ENCODE peak calls at places on chromosome 22, in eight cellular contexts. K, A, V, T, I, H, E and R are unnamed samples.

GRCh38 chr22:23495614-23496444 is 84.3 kb downstream of the IGLL1 start:
- DNase-seq in K (no peak), A (no peak), V (no peak), T (no peak), I (no peak), H (no peak), E (peak; percentile 22), R (no peak)

GRCh38 chr22:32839776-32840571 is 38.5 kb downstream of the TIMP3 start:
- DNase-seq in K (no peak), A (no peak), V (peak; percentile 93), T (no peak), I (no peak), H (no peak), E (no peak), R (peak; percentile 40)

GRCh38 chr22:39220897-39221850 is 23.6 kb downstream of the PDGFB start:
- DNase-seq in K (no peak), A (peak; percentile 14), V (peak; percentile 88), T (no peak), I (no peak), H (no peak), E (peak; percentile 51), R (peak; percentile 33)

GRCh38 chr22:48391820-48392219 is 1435.9 kb downstream of the BRD1 start:
- DNase-seq in K (no peak), A (no peak), V (no peak), T (no peak), I (no peak), H (no peak), E (peak; percentile 73), R (no peak)

GRCh38 chr22:38782402-38783094 is 11.4 kb downstream of the DNAL4 start:
- DNase-seq in K (no peak), A (peak; percentile 69), V (peak; percentile 51), T (no peak), I (no peak), H (no peak), E (peak; percentile 96), R (no peak)

GRCh38 chr22:23053051-23053707 is 17.1 kb upstream of the GNAZ start:
- DNase-seq in K (no peak), A (no peak), V (no peak), T (no peak), I (no peak), H (no peak), E (no peak), R (no peak)

GRCh38 chr22:43587574-43587973 is 175.8 kb downstream of the MPPED1 start:
- DNase-seq in K (no peak), A (no peak), V (no peak), T (no peak), I (no peak), H (no peak), E (no peak), R (no peak)

GRCh38 chr22:24146190-24146616 is 35.1 kb upstream of the SUSD2 start:
- DNase-seq in K (no peak), A (peak; percentile 80), V (peak; percentile 80), T (no peak), I (no peak), H (no peak), E (peak; percentile 95), R (peak; percentile 53)

GRCh38 chr22:30880847-30881246 is 87.7 kb downstream of the MORC2 start:
- DNase-seq in K (no peak), A (no peak), V (no peak), T (no peak), I (no peak), H (no peak), E (peak; percentile 38), R (no peak)

GRCh38 chr22:25113316-25113721 is 86.3 kb upstream of the CRYBB3 start:
- DNase-seq in K (no peak), A (no peak), V (no peak), T (no peak), I (no peak), H (no peak), E (no peak), R (no peak)

GRCh38 chr22:25051073-25051472 is 98.6 kb downstream of the KIAA1671 start:
- DNase-seq in K (no peak), A (no peak), V (no peak), T (no peak), I (no peak), H (no peak), E (peak; percentile 77), R (no peak)

GRCh38 chr22:26589367-26589844 is 526 bp downstream of the TPST2 start:
- DNase-seq in K (no peak), A (peak; percentile 37), V (no peak), T (no peak), I (peak; percentile 28), H (no peak), E (no peak), R (no peak)

GRCh38 chr22:22957090-22957489 is 69.5 kb downstream of the IGLL5 start:
- DNase-seq in K (no peak), A (no peak), V (no peak), T (no peak), I (no peak), H (no peak), E (peak; percentile 29), R (no peak)

GRCh38 chr22:21819183-21819770 is 48.2 kb downstream of the MAPK1 start:
- DNase-seq in K (no peak), A (no peak), V (no peak), T (no peak), I (no peak), H (no peak), E (peak; percentile 53), R (no peak)

GRCh38 chr22:17237031-17237668 is 17.9 kb upstream of the ADA2 start:
- DNase-seq in K (no peak), A (no peak), V (no peak), T (no peak), I (no peak), H (no peak), E (peak; percentile 13), R (no peak)

GRCh38 chr22:39351689-39352214 is 2.0 kb downstream of the SYNGR1 start:
- DNase-seq in K (no peak), A (peak; percentile 59), V (no peak), T (no peak), I (no peak), H (no peak), E (peak; percentile 93), R (no peak)

GRCh38 chr22:17888439-17888838 is 114.2 kb upstream of the BID start:
- DNase-seq in K (no peak), A (no peak), V (no peak), T (no peak), I (no peak), H (no peak), E (no peak), R (no peak)

GRCh38 chr22:20573176-20573829 is 65.9 kb downstream of the MED15 start:
- DNase-seq in K (no peak), A (no peak), V (peak; percentile 37), T (no peak), I (no peak), H (no peak), E (peak; percentile 57), R (no peak)

GRCh38 chr22:18121436-18122253 is 11.0 kb downstream of the TUBA8 start:
- DNase-seq in K (no peak), A (no peak), V (no peak), T (no peak), I (no peak), H (no peak), E (no peak), R (no peak)

GRCh38 chr22:44701824-44702478 is at the start of gene PRR5:
- DNase-seq in K (no peak), A (peak; percentile 93), V (peak; percentile 84), T (no peak), I (peak; percentile 66), H (no peak), E (peak; percentile 97), R (peak; percentile 57)

GRCh38 chr22:24737582-24737981 is 36.9 kb downstream of the PIWIL3 start:
- DNase-seq in K (no peak), A (no peak), V (no peak), T (no peak), I (no peak), H (no peak), E (no peak), R (no peak)

GRCh38 chr22:16958475-16958874 is 49.5 kb downstream of the GAB4 start:
- DNase-seq in K (no peak), A (no peak), V (no peak), T (no peak), I (no peak), H (no peak), E (peak; percentile 65), R (no peak)

GRCh38 chr22:28440517-28441366 is 238.9 kb downstream of the TTC28 start:
- DNase-seq in K (no peak), A (peak; percentile 47), V (peak; percentile 91), T (no peak), I (no peak), H (no peak), E (peak; percentile 76), R (no peak)

GRCh38 chr22:46071451-46072029 is 78.8 kb upstream of the PPARA start:
- DNase-seq in K (peak; percentile 44), A (peak; percentile 96), V (peak; percentile 97), T (peak; percentile 68), I (peak; percentile 66), H (peak; percentile 59), E (peak; percentile 99), R (peak; percentile 84)

GRCh38 chr22:47610766-47611165 is 848.3 kb downstream of the TBC1D22A start:
- DNase-seq in K (no peak), A (no peak), V (no peak), T (no peak), I (no peak), H (no peak), E (peak; percentile 60), R (no peak)

GRCh38 chr22:38327396-38327795 is 10.2 kb upstream of the CSNK1E start:
- DNase-seq in K (no peak), A (no peak), V (no peak), T (no peak), I (no peak), H (no peak), E (peak; percentile 90), R (no peak)

GRCh38 chr22:24134090-24134846 is 47.0 kb upstream of the SUSD2 start:
- DNase-seq in K (no peak), A (no peak), V (no peak), T (no peak), I (peak; percentile 79), H (peak; percentile 52), E (peak; percentile 30), R (no peak)

GRCh38 chr22:50015451-50016307 is 3.1 kb upstream of the IL17REL start:
- DNase-seq in K (no peak), A (no peak), V (no peak), T (no peak), I (no peak), H (no peak), E (peak; percentile 69), R (no peak)

GRCh38 chr22:29225422-29226090 is 19.9 kb downstream of the EMID1 start:
- DNase-seq in K (no peak), A (peak; percentile 45), V (no peak), T (no peak), I (no peak), H (no peak), E (peak; percentile 90), R (no peak)

GRCh38 chr22:36136988-36137387 is 23.6 kb downstream of the APOL3 start:
- DNase-seq in K (no peak), A (no peak), V (peak; percentile 59), T (no peak), I (no peak), H (no peak), E (peak; percentile 88), R (no peak)

GRCh38 chr22:43707650-43708049 is 104.5 kb downstream of the EFCAB6 start:
- DNase-seq in K (no peak), A (peak; percentile 7), V (no peak), T (no peak), I (no peak), H (no peak), E (no peak), R (no peak)

GRCh38 chr22:26597480-26597879 is 7.5 kb upstream of the TPST2 start:
- DNase-seq in K (no peak), A (no peak), V (no peak), T (no peak), I (no peak), H (no peak), E (no peak), R (no peak)

GRCh38 chr22:36999463-36999862 is 19.8 kb downstream of the TST start:
- DNase-seq in K (no peak), A (no peak), V (no peak), T (no peak), I (no peak), H (no peak), E (peak; percentile 19), R (no peak)

GRCh38 chr22:22558972-22559603 is at the start of gene PRAME:
- DNase-seq in K (peak; percentile 56), A (peak; percentile 12), V (peak; percentile 13), T (no peak), I (peak; percentile 55), H (no peak), E (peak; percentile 95), R (no peak)